ENCODE peak calls at places on chromosomes 7 and 10, in ten cellular contexts. Z is SHP77 treated with DMSO at 0.1 percent for 48 hours; H is GM23248; J is stimulated activated CD4-positive, alpha-beta T cell treated with anti-CD3 and anti-CD28 coated beads, Interleukin-1b, Interleukin-23, amount 100 ng/mL, for 48 hours; W is AG09319; C is Peyer's patch; N is fibroblast of mammary gland; U is renal cortical epithelial cell; G is NCI-H748 treated with DMSO at 0.1 percent for 48 hours; T is activated CD4-positive, alpha-beta T cell treated with anti-CD3 and anti-CD28 coated beads, Interleukin-2, amount 50 U/mL, for 48 hours. P is an unnamed sample.

GRCh38 chr7:46710927-46711326 is 789.9 kb upstream of the IGFBP3 start:
- DNase-seq in T (no peak), Z (no peak), N (peak; percentile 16), J (no peak), U (peak; percentile 43), H (peak; percentile 57), W (no peak), C (no peak), G (no peak), P (no peak)

GRCh38 chr7:30244340-30244739 is 40.1 kb upstream of the ZNRF2 start:
- DNase-seq in N (no peak), G (no peak), Z (no peak), H (no peak), U (no peak), C (no peak), T (no peak), W (no peak), J (no peak), P (no peak)

GRCh38 chr10:78367012-78367411 is 333.3 kb downstream of the RPS24 start:
- DNase-seq in W (no peak), C (no peak), Z (no peak), N (no peak), H (no peak), G (no peak), T (no peak), U (no peak), J (no peak), P (no peak)

GRCh38 chr10:23198940-23199767 is 7.0 kb downstream of the PTF1A start:
- DNase-seq in J (no peak), N (no peak), H (no peak), W (no peak), U (no peak), C (no peak), G (no peak), T (no peak), Z (no peak), P (no peak)

GRCh38 chr10:15605740-15606369 is 113.9 kb downstream of the ITGA8 start:
- DNase-seq in N (no peak), C (no peak), G (no peak), Z (no peak), J (no peak), W (peak; percentile 41), T (no peak), H (peak; percentile 59), U (no peak), P (no peak)

GRCh38 chr7:98364220-98364619 is 36.7 kb downstream of the BAIAP2L1 start:
- DNase-seq in N (no peak), U (no peak), T (no peak), J (no peak), H (no peak), C (no peak), W (no peak), Z (no peak), G (no peak), P (no peak)

GRCh38 chr10:94238006-94238617 is 124.6 kb downstream of the NOC3L start:
- DNase-seq in C (no peak), U (no peak), G (no peak), Z (no peak), J (no peak), T (no peak), W (no peak), N (no peak), H (no peak), P (no peak)

GRCh38 chr7:149790146-149790548 is 16.8 kb upstream of the ZNF467 start:
- DNase-seq in C (no peak), J (peak; percentile 50), T (peak; percentile 52), H (peak; percentile 53), W (no peak), G (no peak), Z (no peak), N (no peak), U (no peak), P (no peak)

GRCh38 chr10:3887885-3888476 is 103.0 kb upstream of the KLF6 start:
- DNase-seq in T (peak; percentile 59), W (peak; percentile 55), G (no peak), H (peak; percentile 97), J (peak; percentile 56), U (peak; percentile 100), Z (no peak), N (peak; percentile 95), C (no peak), P (peak; percentile 97)

GRCh38 chr7:113086431-113086888 is at the start of gene GPR85:
- DNase-seq in T (peak; percentile 17), Z (no peak), N (peak; percentile 74), J (peak; percentile 22), H (peak; percentile 90), U (peak; percentile 47), W (peak; percentile 30), G (peak; percentile 75), C (peak; percentile 48), P (peak; percentile 73)